ENCODE peak calls at places on chromosomes 1 and 21, in seven cellular contexts. One of them, this sample, is unnamed.

GRCh38 chr1:231053493-231054162 is 13.6 kb upstream of the FAM89A start:
- DNase-seq in posterior vena cava: no peak
- DNase-seq in GM12864: peak
- DNase-seq in adrenal gland: peak
- DNase-seq in T1000: no peak
- DNase-seq in small intestine: peak
- DNase-seq in nephron progenitor cell: no peak
- DNase-seq in this sample: peak

GRCh38 chr1:7453038-7453437 is 318.1 kb upstream of the VAMP3 start:
- DNase-seq in posterior vena cava: no peak
- DNase-seq in GM12864: no peak
- DNase-seq in adrenal gland: no peak
- DNase-seq in T1000: no peak
- DNase-seq in small intestine: no peak
- DNase-seq in nephron progenitor cell: no peak
- DNase-seq in this sample: no peak

GRCh38 chr1:161335796-161336195 is 21.6 kb downstream of the SDHC start:
- DNase-seq in posterior vena cava: no peak
- DNase-seq in GM12864: no peak
- DNase-seq in adrenal gland: no peak
- DNase-seq in T1000: no peak
- DNase-seq in small intestine: no peak
- DNase-seq in nephron progenitor cell: no peak
- DNase-seq in this sample: no peak

GRCh38 chr1:245823408-245824147 is 668.8 kb downstream of the KIF26B start:
- DNase-seq in posterior vena cava: no peak
- DNase-seq in GM12864: no peak
- DNase-seq in adrenal gland: no peak
- DNase-seq in T1000: no peak
- DNase-seq in small intestine: no peak
- DNase-seq in nephron progenitor cell: no peak
- DNase-seq in this sample: no peak

GRCh38 chr1:59142663-59143487 is 154.0 kb upstream of the FGGY start:
- DNase-seq in posterior vena cava: no peak
- DNase-seq in GM12864: no peak
- DNase-seq in adrenal gland: no peak
- DNase-seq in T1000: peak
- DNase-seq in small intestine: peak
- DNase-seq in nephron progenitor cell: no peak
- DNase-seq in this sample: no peak

GRCh38 chr21:42515708-42516502 is 2.3 kb downstream of the SLC37A1 start:
- DNase-seq in posterior vena cava: no peak
- DNase-seq in GM12864: no peak
- DNase-seq in adrenal gland: peak
- DNase-seq in T1000: no peak
- DNase-seq in small intestine: peak
- DNase-seq in nephron progenitor cell: peak
- DNase-seq in this sample: no peak

GRCh38 chr1:203217668-203218067 is 11.8 kb downstream of the CHIT1 start:
- DNase-seq in posterior vena cava: no peak
- DNase-seq in GM12864: no peak
- DNase-seq in adrenal gland: no peak
- DNase-seq in T1000: no peak
- DNase-seq in small intestine: no peak
- DNase-seq in nephron progenitor cell: no peak
- DNase-seq in this sample: no peak

GRCh38 chr1:12478612-12478985 is 139.4 kb downstream of the DHRS3 start:
- DNase-seq in posterior vena cava: no peak
- DNase-seq in GM12864: no peak
- DNase-seq in adrenal gland: no peak
- DNase-seq in T1000: no peak
- DNase-seq in small intestine: no peak
- DNase-seq in nephron progenitor cell: peak
- DNase-seq in this sample: peak

GRCh38 chr1:109201123-109201703 is 12.5 kb upstream of the SARS1 start:
- DNase-seq in posterior vena cava: no peak
- DNase-seq in GM12864: no peak
- DNase-seq in adrenal gland: peak
- DNase-seq in T1000: peak
- DNase-seq in small intestine: peak
- DNase-seq in nephron progenitor cell: peak
- DNase-seq in this sample: no peak

GRCh38 chr1:57591854-57592253 is 168.0 kb upstream of the DAB1 start:
- DNase-seq in posterior vena cava: no peak
- DNase-seq in GM12864: no peak
- DNase-seq in adrenal gland: no peak
- DNase-seq in T1000: no peak
- DNase-seq in small intestine: no peak
- DNase-seq in nephron progenitor cell: no peak
- DNase-seq in this sample: no peak

GRCh38 chr1:61273861-61274260 is 191.5 kb downstream of the NFIA start:
- DNase-seq in posterior vena cava: no peak
- DNase-seq in GM12864: no peak
- DNase-seq in adrenal gland: no peak
- DNase-seq in T1000: no peak
- DNase-seq in small intestine: no peak
- DNase-seq in nephron progenitor cell: no peak
- DNase-seq in this sample: no peak

GRCh38 chr1:109499661-109500536 is 6.0 kb downstream of the CYB561D1 start:
- DNase-seq in posterior vena cava: no peak
- DNase-seq in GM12864: no peak
- DNase-seq in adrenal gland: peak
- DNase-seq in T1000: no peak
- DNase-seq in small intestine: peak
- DNase-seq in nephron progenitor cell: no peak
- DNase-seq in this sample: no peak

GRCh38 chr1:246450485-246451251 is 56.4 kb downstream of the SMYD3 start:
- DNase-seq in posterior vena cava: no peak
- DNase-seq in GM12864: no peak
- DNase-seq in adrenal gland: peak
- DNase-seq in T1000: no peak
- DNase-seq in small intestine: peak
- DNase-seq in nephron progenitor cell: no peak
- DNase-seq in this sample: no peak

GRCh38 chr1:96145486-96145885 is 576.1 kb upstream of the PTBP2 start:
- DNase-seq in posterior vena cava: no peak
- DNase-seq in GM12864: no peak
- DNase-seq in adrenal gland: no peak
- DNase-seq in T1000: no peak
- DNase-seq in small intestine: no peak
- DNase-seq in nephron progenitor cell: no peak
- DNase-seq in this sample: no peak

GRCh38 chr1:55213029-55213884 is 1.9 kb downstream of the USP24 start:
- DNase-seq in posterior vena cava: no peak
- DNase-seq in GM12864: no peak
- DNase-seq in adrenal gland: no peak
- DNase-seq in T1000: no peak
- DNase-seq in small intestine: peak
- DNase-seq in nephron progenitor cell: no peak
- DNase-seq in this sample: no peak

GRCh38 chr1:116420417-116421200 is 47.6 kb downstream of the ATP1A1 start:
- DNase-seq in posterior vena cava: no peak
- DNase-seq in GM12864: no peak
- DNase-seq in adrenal gland: no peak
- DNase-seq in T1000: no peak
- DNase-seq in small intestine: no peak
- DNase-seq in nephron progenitor cell: no peak
- DNase-seq in this sample: no peak

GRCh38 chr1:205775717-205776056 is 405 bp upstream of the RAB29 start:
- DNase-seq in posterior vena cava: no peak
- DNase-seq in GM12864: no peak
- DNase-seq in adrenal gland: no peak
- DNase-seq in T1000: no peak
- DNase-seq in small intestine: no peak
- DNase-seq in nephron progenitor cell: no peak
- DNase-seq in this sample: no peak

GRCh38 chr1:164712131-164713031 is 153.4 kb downstream of the PBX1 start:
- DNase-seq in posterior vena cava: no peak
- DNase-seq in GM12864: no peak
- DNase-seq in adrenal gland: peak
- DNase-seq in T1000: no peak
- DNase-seq in small intestine: peak
- DNase-seq in nephron progenitor cell: no peak
- DNase-seq in this sample: peak

GRCh38 chr1:162373541-162374375 is 2.9 kb downstream of the SPATA46 start:
- DNase-seq in posterior vena cava: no peak
- DNase-seq in GM12864: no peak
- DNase-seq in adrenal gland: no peak
- DNase-seq in T1000: peak
- DNase-seq in small intestine: no peak
- DNase-seq in nephron progenitor cell: no peak
- DNase-seq in this sample: no peak

GRCh38 chr21:34846214-34846575 is 177.4 kb downstream of the CLIC6 start:
- DNase-seq in posterior vena cava: no peak
- DNase-seq in GM12864: no peak
- DNase-seq in adrenal gland: no peak
- DNase-seq in T1000: no peak
- DNase-seq in small intestine: no peak
- DNase-seq in nephron progenitor cell: no peak
- DNase-seq in this sample: no peak

GRCh38 chr21:44763050-44763378 is 38.6 kb downstream of the UBE2G2 start:
- DNase-seq in posterior vena cava: no peak
- DNase-seq in GM12864: no peak
- DNase-seq in adrenal gland: no peak
- DNase-seq in T1000: no peak
- DNase-seq in small intestine: no peak
- DNase-seq in nephron progenitor cell: no peak
- DNase-seq in this sample: no peak

GRCh38 chr1:183652547-183653467 is at the start of gene APOBEC4:
- DNase-seq in posterior vena cava: no peak
- DNase-seq in GM12864: no peak
- DNase-seq in adrenal gland: no peak
- DNase-seq in T1000: no peak
- DNase-seq in small intestine: peak
- DNase-seq in nephron progenitor cell: no peak
- DNase-seq in this sample: no peak

GRCh38 chr1:113042336-113043143 is 30.5 kb upstream of the LRIG2 start:
- DNase-seq in posterior vena cava: peak
- DNase-seq in GM12864: no peak
- DNase-seq in adrenal gland: peak
- DNase-seq in T1000: peak
- DNase-seq in small intestine: peak
- DNase-seq in nephron progenitor cell: peak
- DNase-seq in this sample: peak

GRCh38 chr1:60765204-60765603 is 317.2 kb upstream of the NFIA start:
- DNase-seq in posterior vena cava: no peak
- DNase-seq in GM12864: peak
- DNase-seq in adrenal gland: peak
- DNase-seq in T1000: no peak
- DNase-seq in small intestine: peak
- DNase-seq in nephron progenitor cell: no peak
- DNase-seq in this sample: no peak

GRCh38 chr1:54371038-54371935 is 34.9 kb downstream of the SSBP3 start:
- DNase-seq in posterior vena cava: no peak
- DNase-seq in GM12864: no peak
- DNase-seq in adrenal gland: peak
- DNase-seq in T1000: no peak
- DNase-seq in small intestine: peak
- DNase-seq in nephron progenitor cell: no peak
- DNase-seq in this sample: no peak

GRCh38 chr1:21638531-21639341 is 30.4 kb downstream of the RAP1GAP start:
- DNase-seq in posterior vena cava: no peak
- DNase-seq in GM12864: no peak
- DNase-seq in adrenal gland: peak
- DNase-seq in T1000: no peak
- DNase-seq in small intestine: peak
- DNase-seq in nephron progenitor cell: no peak
- DNase-seq in this sample: no peak

GRCh38 chr1:54125671-54126070 is 27.1 kb downstream of the CDCP2 start:
- DNase-seq in posterior vena cava: no peak
- DNase-seq in GM12864: no peak
- DNase-seq in adrenal gland: peak
- DNase-seq in T1000: no peak
- DNase-seq in small intestine: peak
- DNase-seq in nephron progenitor cell: no peak
- DNase-seq in this sample: peak

GRCh38 chr1:899636-900317 is 23.9 kb upstream of the SAMD11 start:
- DNase-seq in posterior vena cava: no peak
- DNase-seq in GM12864: no peak
- DNase-seq in adrenal gland: no peak
- DNase-seq in T1000: no peak
- DNase-seq in small intestine: no peak
- DNase-seq in nephron progenitor cell: no peak
- DNase-seq in this sample: no peak

GRCh38 chr1:175222296-175222938 is 29.8 kb upstream of the KIAA0040 start:
- DNase-seq in posterior vena cava: no peak
- DNase-seq in GM12864: no peak
- DNase-seq in adrenal gland: no peak
- DNase-seq in T1000: no peak
- DNase-seq in small intestine: no peak
- DNase-seq in nephron progenitor cell: no peak
- DNase-seq in this sample: no peak

GRCh38 chr1:71364236-71364635 is 283.4 kb upstream of the ZRANB2 start:
- DNase-seq in posterior vena cava: no peak
- DNase-seq in GM12864: no peak
- DNase-seq in adrenal gland: no peak
- DNase-seq in T1000: no peak
- DNase-seq in small intestine: no peak
- DNase-seq in nephron progenitor cell: no peak
- DNase-seq in this sample: no peak